ENCODE peak calls at places on chromosomes 5 and 9, in ten cellular contexts. M is Calu3, N is left ventricle myocardium inferior, O is bronchial epithelial cell, T is B cell, A is GM06990, F is type B pancreatic cell, V is ovary, C is A549, U is pancreas. D is an unnamed sample.

GRCh38 chr5:151671979-151672378 is 14.7 kb downstream of the SPARC start:
- DNase-seq in M (no peak), N (no peak), O (peak; percentile 43), T (no peak), A (no peak), F (no peak), V (no peak), C (no peak), U (no peak), D (no peak)

GRCh38 chr5:10695055-10695649 is 65.9 kb downstream of the DAP start:
- DNase-seq in M (peak; percentile 78), N (peak; percentile 76), O (peak; percentile 62), T (peak; percentile 58), A (peak; percentile 43), F (peak; percentile 77), V (peak; percentile 76), C (peak; percentile 75), U (peak; percentile 87), D (peak; percentile 39)

GRCh38 chr9:130537346-130538050 is 41.9 kb upstream of the FUBP3 start:
- DNase-seq in M (no peak), N (no peak), O (peak; percentile 29), T (no peak), A (no peak), F (no peak), V (no peak), C (no peak), U (no peak), D (no peak)

GRCh38 chr5:139759219-139759721 is 36.3 kb upstream of the PSD2 start:
- DNase-seq in M (no peak), N (no peak), O (no peak), T (no peak), A (no peak), F (no peak), V (no peak), C (no peak), U (no peak), D (no peak)

GRCh38 chr9:81822967-81823366 is 105.3 kb upstream of the SPATA31D4 start:
- DNase-seq in M (no peak), N (no peak), O (no peak), T (no peak), A (no peak), F (no peak), V (no peak), C (no peak), U (no peak), D (no peak)

GRCh38 chr9:33116855-33117254 is 40.4 kb upstream of the SMU1 start:
- DNase-seq in M (no peak), N (no peak), O (no peak), T (peak; percentile 30), A (no peak), F (no peak), V (no peak), C (no peak), U (no peak), D (no peak)

GRCh38 chr5:176540476-176540899 is 3.3 kb upstream of the RNF44 start:
- DNase-seq in M (no peak), N (no peak), O (no peak), T (no peak), A (no peak), F (no peak), V (no peak), C (no peak), U (no peak), D (no peak)

GRCh38 chr5:5467737-5468136 is 45.3 kb downstream of the ICE1 start:
- DNase-seq in M (no peak), N (no peak), O (no peak), T (no peak), A (no peak), F (no peak), V (no peak), C (no peak), U (no peak), D (no peak)

GRCh38 chr5:73390989-73391388 is 57.6 kb downstream of the FOXD1 start:
- DNase-seq in M (no peak), N (no peak), O (peak; percentile 24), T (no peak), A (no peak), F (no peak), V (no peak), C (no peak), U (no peak), D (no peak)

GRCh38 chr5:73392775-73393174 is 55.8 kb downstream of the FOXD1 start:
- DNase-seq in M (no peak), N (no peak), O (no peak), T (no peak), A (no peak), F (no peak), V (no peak), C (no peak), U (no peak), D (no peak)

GRCh38 chr5:73388371-73388684 is 60.2 kb downstream of the FOXD1 start:
- DNase-seq in M (no peak), N (no peak), O (no peak), T (no peak), A (no peak), F (no peak), V (no peak), C (no peak), U (no peak), D (no peak)

GRCh38 chr5:73393606-73394489 is 54.7 kb downstream of the FOXD1 start:
- DNase-seq in M (no peak), N (no peak), O (no peak), T (no peak), A (no peak), F (no peak), V (no peak), C (no peak), U (no peak), D (no peak)

DNA sequence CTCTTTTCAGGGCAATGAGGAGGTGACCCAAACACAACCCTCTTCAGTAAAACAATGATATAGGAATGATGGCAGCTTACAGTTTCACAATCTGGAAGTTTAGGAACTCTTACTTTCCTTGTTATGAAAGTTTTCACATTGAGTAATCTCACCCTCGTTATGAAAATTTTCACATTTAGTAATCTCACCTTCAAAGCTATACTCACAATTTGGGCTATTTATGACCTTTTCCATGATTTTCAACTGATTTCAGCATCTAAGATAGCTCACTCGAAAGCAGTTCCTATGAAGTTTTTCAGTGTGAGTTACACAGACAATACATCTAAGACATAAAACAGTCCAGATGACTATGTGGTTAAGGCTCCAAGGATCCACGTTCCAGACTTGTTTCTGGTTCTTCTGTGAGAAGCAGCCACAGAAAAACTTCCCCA is 57.1 kb downstream of the FOXD1 start:
- DNase-seq in M (no peak), N (no peak), O (no peak), T (no peak), A (no peak), F (no peak), V (no peak), C (no peak), U (no peak), D (no peak)
- TF ChIP-seq CTCF in M (no peak), N (no peak), O (no peak), T (no peak), A (no peak), F (no peak), V (no peak), C (no peak), U (no peak), D (no peak)

DNA sequence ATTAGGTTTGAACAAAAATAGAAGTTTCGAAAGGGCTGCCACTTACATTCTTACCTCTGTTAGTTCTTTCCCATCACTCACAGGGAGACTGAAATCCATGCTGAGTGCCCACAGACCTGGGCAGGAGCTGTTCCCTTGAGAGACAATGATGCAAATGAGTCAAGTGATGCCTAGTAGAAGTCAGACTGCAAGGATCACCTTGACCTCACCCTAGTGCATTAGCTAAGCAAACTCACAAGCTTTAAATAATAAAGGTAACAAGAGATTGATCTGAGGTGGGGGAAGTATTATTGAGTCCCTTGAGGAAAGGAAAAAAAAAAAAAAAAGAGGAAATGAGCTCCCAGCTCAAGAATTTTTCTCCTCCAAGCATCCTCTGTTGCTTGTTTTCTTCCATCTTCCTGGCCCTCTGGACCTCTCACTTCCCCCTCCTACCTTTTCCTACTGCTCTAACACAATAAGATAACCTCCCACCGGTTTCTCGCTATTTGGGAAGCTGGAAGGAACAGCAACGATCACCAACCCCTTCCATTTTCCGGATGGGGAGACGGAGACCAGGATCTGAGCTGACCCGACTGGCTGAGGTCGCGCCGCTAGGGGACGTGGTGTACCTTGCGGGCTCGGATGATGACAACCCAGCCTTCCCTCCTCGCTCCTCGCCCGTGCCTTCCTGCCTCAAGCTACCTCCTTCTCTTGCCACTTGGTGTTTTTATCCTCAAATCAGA is 2.0 kb downstream of the LPAR1 start:
- DNase-seq in M (peak; percentile 61), N (peak; percentile 66), O (peak; percentile 56), T (no peak), A (no peak), F (peak; percentile 71), V (peak; percentile 33), C (peak; percentile 34), U (peak; percentile 77), D (no peak)
- TF ChIP-seq CTCF in M (peak; percentile 47), N (peak; percentile 50), O (peak; percentile 95), T (no peak), A (peak; percentile 51), F (peak; percentile 68), V (no peak), C (peak; percentile 33), U (peak; percentile 14), D (no peak)

DNA sequence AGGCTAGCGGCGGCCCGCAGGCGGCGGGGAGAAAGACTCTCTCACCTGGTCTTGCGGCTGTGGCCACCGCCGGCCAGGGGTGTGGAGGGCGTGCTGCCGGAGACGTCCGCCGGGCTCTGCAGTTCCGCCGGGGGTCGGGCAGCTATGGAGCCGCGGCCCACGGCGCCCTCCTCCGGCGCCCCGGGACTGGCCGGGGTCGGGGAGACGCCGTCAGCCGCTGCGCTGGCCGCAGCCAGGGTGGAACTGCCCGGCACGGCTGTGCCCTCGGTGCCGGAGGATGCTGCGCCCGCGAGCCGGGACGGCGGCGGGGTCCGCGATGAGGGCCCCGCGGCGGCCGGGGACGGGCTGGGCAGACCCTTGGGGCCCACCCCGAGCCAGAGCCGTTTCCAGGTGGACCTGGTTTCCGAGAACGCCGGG is 253 bp downstream of the SLC12A2 start:
- DNase-seq in M (no peak), N (no peak), O (peak; percentile 12), T (no peak), A (no peak), F (peak; percentile 82), V (no peak), C (no peak), U (no peak), D (no peak)
- TF ChIP-seq CTCF in M (no peak), N (peak; percentile 63), O (peak; percentile 37), T (peak; percentile 30), A (no peak), F (peak; percentile 48), V (peak; percentile 55), C (peak; percentile 55), U (no peak), D (peak; percentile 18)

DNA sequence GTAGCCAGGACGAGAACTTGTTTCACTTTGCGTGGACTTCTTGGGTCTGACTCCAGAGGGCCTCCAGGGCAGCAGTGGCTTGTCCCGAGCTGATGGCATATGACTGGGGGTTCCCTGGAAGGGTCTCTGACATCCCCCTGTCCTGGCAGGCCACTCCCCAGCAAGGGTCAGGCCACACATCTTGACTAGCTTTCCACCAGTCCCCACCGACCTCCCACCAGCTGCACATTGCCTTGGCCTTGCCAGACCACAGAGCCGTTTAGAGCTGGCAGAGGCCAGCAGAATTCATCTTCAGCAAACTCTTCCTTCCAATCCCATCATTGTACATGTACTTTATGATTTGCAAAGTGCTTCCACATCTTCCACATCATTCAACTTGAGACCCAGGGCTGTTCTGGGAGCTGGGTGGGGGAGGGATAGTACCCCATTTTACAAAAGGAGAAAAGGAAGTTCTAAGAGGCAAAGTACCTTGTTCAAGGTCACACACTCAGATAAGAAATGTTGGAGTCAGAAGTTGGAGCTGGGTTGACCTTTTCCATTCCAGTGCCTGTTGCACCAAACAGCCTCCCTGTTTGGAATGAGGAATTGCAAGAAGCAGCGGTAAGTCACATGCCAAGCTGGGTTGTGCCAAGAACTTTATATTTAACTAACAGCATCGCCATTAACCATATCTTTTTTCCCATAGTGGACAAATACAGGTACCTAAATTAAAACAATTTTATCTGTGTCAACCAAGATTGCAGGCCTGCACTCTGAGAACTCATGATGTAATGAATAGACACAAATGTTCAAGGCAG is 25.8 kb upstream of the COL15A1 start:
- DNase-seq in M (no peak), N (no peak), O (no peak), T (no peak), A (no peak), F (no peak), V (peak; percentile 50), C (no peak), U (no peak), D (no peak)
- TF ChIP-seq CTCF in M (no peak), N (no peak), O (no peak), T (no peak), A (no peak), F (no peak), V (no peak), C (no peak), U (no peak), D (no peak)